ENCODE peak calls at places on chromosome 11, in seven cellular contexts. U is transverse colon, N is K562, T is A549, V is H1, M is tibial nerve, B is sigmoid colon. E is an unnamed sample.

GRCh38 chr11:73413246-73413645 is 37.0 kb downstream of the RELT start:
- DNase-seq in U (no peak), N (no peak), T (no peak), V (no peak), M (no peak), B (no peak), E (no peak)

GRCh38 chr11:90639687-90640086 is 416.8 kb upstream of the CHORDC1 start:
- DNase-seq in U (no peak), N (no peak), T (peak; percentile 1), V (no peak), M (no peak), B (no peak), E (no peak)

GRCh38 chr11:56855217-56855616 is 106.7 kb upstream of the OR9G4 start:
- DNase-seq in U (peak; percentile 27), N (no peak), T (no peak), V (no peak), M (no peak), B (no peak), E (no peak)

GRCh38 chr11:47857485-47858168 is 9.5 kb upstream of the NUP160 start:
- DNase-seq in U (no peak), N (no peak), T (peak; percentile 58), V (no peak), M (no peak), B (no peak), E (no peak)

GRCh38 chr11:96014234-96014633 is 90.3 kb upstream of the MTMR2 start:
- DNase-seq in U (no peak), N (no peak), T (peak; percentile 14), V (no peak), M (no peak), B (no peak), E (no peak)

GRCh38 chr11:9760180-9760550 is 96.3 kb downstream of the SWAP70 start:
- DNase-seq in U (peak; percentile 76), N (no peak), T (no peak), V (no peak), M (peak; percentile 89), B (peak; percentile 97), E (peak; percentile 95)

GRCh38 chr11:62182147-62182869 is 7.7 kb upstream of the SCGB1D1 start:
- DNase-seq in U (no peak), N (no peak), T (no peak), V (no peak), M (no peak), B (no peak), E (no peak)

GRCh38 chr11:76670475-76671235 is at the start of gene LRRC32:
- DNase-seq in U (peak; percentile 57), N (peak; percentile 60), T (no peak), V (peak; percentile 77), M (no peak), B (peak; percentile 77), E (peak; percentile 77)

GRCh38 chr11:25436326-25436725 is 895.6 kb upstream of the ANO3 start:
- DNase-seq in U (no peak), N (no peak), T (no peak), V (no peak), M (no peak), B (no peak), E (no peak)

DNA sequence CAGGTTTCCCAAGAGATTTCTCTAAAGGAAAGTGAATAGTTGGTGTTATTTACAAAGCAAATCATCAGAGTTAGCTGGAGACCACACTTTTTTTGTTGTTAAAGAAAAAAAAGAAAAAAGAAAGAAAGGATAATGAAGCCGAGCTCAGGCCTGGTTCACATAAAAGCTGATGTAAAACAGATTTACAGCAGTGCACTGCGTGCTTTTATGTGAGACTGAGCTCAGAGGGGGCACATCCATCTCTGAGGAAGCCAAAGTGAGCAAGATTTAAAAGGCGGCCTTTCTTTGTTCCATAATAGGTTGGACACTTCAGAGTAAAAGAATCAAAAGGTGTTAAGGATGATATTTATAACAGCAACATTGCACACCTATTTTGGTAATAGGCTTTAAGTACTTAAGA is 201.4 kb upstream of the NTM start:
- DNase-seq in U (no peak), N (no peak), T (no peak), V (no peak), M (no peak), B (no peak), E (no peak)
- TF ChIP-seq EP300 in U (no peak), N (no peak), T (no peak), V (no peak), M (no peak), B (peak; percentile 41), E (no peak)

GRCh38 chr11:91700854-91701253 is 523.8 kb upstream of the FAT3 start:
- DNase-seq in U (no peak), N (no peak), T (no peak), V (no peak), M (no peak), B (no peak), E (no peak)
- TF ChIP-seq EP300 in U (no peak), N (no peak), T (no peak), V (no peak), M (no peak), B (no peak), E (no peak)

DNA sequence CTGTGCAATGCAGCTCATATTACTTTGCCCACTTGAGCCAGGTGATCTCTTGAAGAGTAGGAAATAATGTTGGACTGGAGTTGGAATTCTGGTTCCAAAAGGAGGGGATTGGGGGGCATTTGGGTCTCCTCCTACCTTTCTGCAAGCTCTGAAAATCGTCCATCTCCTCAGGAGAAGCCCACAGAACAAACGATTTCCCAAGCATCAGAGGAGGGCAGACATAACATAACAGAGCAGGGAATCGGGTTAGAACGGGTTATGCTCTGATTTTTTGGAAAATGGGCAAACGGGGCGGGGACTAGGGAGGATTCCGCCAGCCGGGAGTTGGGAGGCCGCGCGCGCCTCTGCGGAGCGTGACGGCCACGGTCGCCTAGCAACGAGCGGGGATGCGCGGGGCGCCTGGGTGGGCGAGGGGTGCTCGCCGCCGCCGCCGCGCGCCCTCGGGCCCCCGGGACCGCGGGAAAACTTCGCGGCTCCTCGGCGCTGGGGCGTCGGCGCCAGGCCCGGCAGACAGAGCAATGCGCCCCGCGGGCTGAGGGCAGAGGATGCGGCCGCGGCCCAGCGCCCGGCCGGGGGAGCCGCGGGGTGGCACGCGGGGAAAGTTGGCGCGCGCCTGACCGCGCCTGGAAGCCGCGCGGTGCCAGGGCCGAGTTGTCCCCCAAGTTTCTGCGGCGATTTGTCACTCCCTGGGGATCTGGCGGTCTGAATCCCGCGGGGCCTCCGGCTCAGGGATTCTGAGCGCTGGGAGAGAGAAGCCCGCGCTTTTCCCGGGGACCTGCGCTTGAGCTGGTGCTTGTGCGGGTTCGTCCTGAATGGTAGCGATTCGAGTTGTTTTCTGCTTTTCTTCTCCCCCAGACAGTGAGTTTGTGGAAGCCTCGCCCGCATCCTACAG is 27.8 kb upstream of the AMOTL1 start:
- DNase-seq in U (peak; percentile 24), N (no peak), T (no peak), V (peak; percentile 75), M (peak; percentile 40), B (peak; percentile 85), E (peak; percentile 42)
- TF ChIP-seq EP300 in U (no peak), N (no peak), T (no peak), V (no peak), M (no peak), B (no peak), E (no peak)

GRCh38 chr11:85647604-85648299 is at the start of gene TMEM126A:
- DNase-seq in U (peak; percentile 92), N (peak; percentile 88), T (peak; percentile 89), V (peak; percentile 94), M (peak; percentile 84), B (peak; percentile 93), E (peak; percentile 82)
- TF ChIP-seq EP300 in U (no peak), N (peak; percentile 47), T (no peak), V (peak; percentile 31), M (no peak), B (peak; percentile 23), E (no peak)

GRCh38 chr11:130671801-130672700 is 223.6 kb downstream of the ADAMTS15 start:
- DNase-seq in U (peak; percentile 49), N (no peak), T (peak; percentile 13), V (no peak), M (peak; percentile 48), B (peak; percentile 92), E (peak; percentile 48)
- TF ChIP-seq EP300 in U (no peak), N (no peak), T (no peak), V (no peak), M (no peak), B (peak; percentile 62), E (no peak)